ENCODE peak calls at places on chromosomes 11 and 22, in six cellular contexts. One of them, this sample, is unnamed.

GRCh38 chr11:45610627-45611026 is 54.8 kb downstream of the CHST1 start:
- DNase-seq in K562: no peak
- DNase-seq in HepG2: no peak
- DNase-seq in GM12878: no peak
- DNase-seq in GM12891: no peak
- DNase-seq in H1: peak
- DNase-seq in this sample: no peak

GRCh38 chr11:47987310-47987709 is 7.0 kb downstream of the PTPRJ start:
- DNase-seq in K562: no peak
- DNase-seq in HepG2: no peak
- DNase-seq in GM12878: no peak
- DNase-seq in GM12891: no peak
- DNase-seq in H1: no peak
- DNase-seq in this sample: no peak

GRCh38 chr11:3231550-3231850 is 717 bp downstream of the MRGPRE start:
- DNase-seq in K562: no peak
- DNase-seq in HepG2: no peak
- DNase-seq in GM12878: no peak
- DNase-seq in GM12891: no peak
- DNase-seq in H1: no peak
- DNase-seq in this sample: no peak

GRCh38 chr11:134034496-134035381 is 34.1 kb upstream of the JAM3 start:
- DNase-seq in K562: no peak
- DNase-seq in HepG2: no peak
- DNase-seq in GM12878: no peak
- DNase-seq in GM12891: no peak
- DNase-seq in H1: no peak
- DNase-seq in this sample: no peak

GRCh38 chr11:17604201-17604912 is 57.3 kb downstream of the OTOG start:
- DNase-seq in K562: no peak
- DNase-seq in HepG2: no peak
- DNase-seq in GM12878: no peak
- DNase-seq in GM12891: no peak
- DNase-seq in H1: no peak
- DNase-seq in this sample: no peak

GRCh38 chr11:128299132-128299726 is 288.1 kb downstream of the ETS1 start:
- DNase-seq in K562: no peak
- DNase-seq in HepG2: no peak
- DNase-seq in GM12878: peak
- DNase-seq in GM12891: no peak
- DNase-seq in H1: no peak
- DNase-seq in this sample: no peak

GRCh38 chr11:118911880-118912741 is 13.6 kb downstream of the BCL9L start:
- DNase-seq in K562: peak
- DNase-seq in HepG2: peak
- DNase-seq in GM12878: no peak
- DNase-seq in GM12891: no peak
- DNase-seq in H1: peak
- DNase-seq in this sample: no peak

GRCh38 chr11:62665630-62666258 is 632 bp downstream of the CSKMT start:
- DNase-seq in K562: peak
- DNase-seq in HepG2: no peak
- DNase-seq in GM12878: no peak
- DNase-seq in GM12891: no peak
- DNase-seq in H1: no peak
- DNase-seq in this sample: no peak

GRCh38 chr11:65424200-65425104 is 1.9 kb downstream of the NEAT1 start:
- DNase-seq in K562: no peak
- DNase-seq in HepG2: no peak
- DNase-seq in GM12878: no peak
- DNase-seq in GM12891: no peak
- DNase-seq in H1: no peak
- DNase-seq in this sample: no peak

GRCh38 chr11:279966-280761 is 2.0 kb downstream of the NLRP6 start:
- DNase-seq in K562: no peak
- DNase-seq in HepG2: no peak
- DNase-seq in GM12878: no peak
- DNase-seq in GM12891: peak
- DNase-seq in H1: peak
- DNase-seq in this sample: peak

GRCh38 chr11:279040-279965 is 1.1 kb downstream of the NLRP6 start:
- DNase-seq in K562: no peak
- DNase-seq in HepG2: no peak
- DNase-seq in GM12878: no peak
- DNase-seq in GM12891: peak
- DNase-seq in H1: no peak
- DNase-seq in this sample: peak

GRCh38 chr11:282171-282570 is 4.0 kb downstream of the NLRP6 start:
- DNase-seq in K562: no peak
- DNase-seq in HepG2: no peak
- DNase-seq in GM12878: no peak
- DNase-seq in GM12891: no peak
- DNase-seq in H1: peak
- DNase-seq in this sample: peak

GRCh38 chr11:281486-282161 is 3.4 kb downstream of the NLRP6 start:
- DNase-seq in K562: no peak
- DNase-seq in HepG2: no peak
- DNase-seq in GM12878: no peak
- DNase-seq in GM12891: no peak
- DNase-seq in H1: peak
- DNase-seq in this sample: peak

GRCh38 chr11:280762-281485 is 2.7 kb downstream of the NLRP6 start:
- DNase-seq in K562: no peak
- DNase-seq in HepG2: no peak
- DNase-seq in GM12878: no peak
- DNase-seq in GM12891: peak
- DNase-seq in H1: peak
- DNase-seq in this sample: peak
- TF ChIP-seq TAF1 in K562: no peak
- TF ChIP-seq TAF1 in HepG2: no peak
- TF ChIP-seq TAF1 in GM12878: no peak
- TF ChIP-seq TAF1 in GM12891: no peak
- TF ChIP-seq TAF1 in H1: no peak
- TF ChIP-seq TAF1 in this sample: no peak

GRCh38 chr22:31328545-31328960 is 17.6 kb downstream of the PATZ1 start:
- DNase-seq in K562: no peak
- DNase-seq in HepG2: no peak
- DNase-seq in GM12878: no peak
- DNase-seq in GM12891: no peak
- DNase-seq in H1: no peak
- DNase-seq in this sample: no peak

GRCh38 chr22:31326877-31327276 is 19.3 kb downstream of the PATZ1 start:
- DNase-seq in K562: no peak
- DNase-seq in HepG2: no peak
- DNase-seq in GM12878: no peak
- DNase-seq in GM12891: no peak
- DNase-seq in H1: no peak
- DNase-seq in this sample: no peak

GRCh38 chr22:31329453-31330215 is 16.5 kb downstream of the PATZ1 start:
- DNase-seq in K562: no peak
- DNase-seq in HepG2: no peak
- DNase-seq in GM12878: no peak
- DNase-seq in GM12891: no peak
- DNase-seq in H1: no peak
- DNase-seq in this sample: no peak

GRCh38 chr22:31329029-31329428 is 17.1 kb downstream of the PATZ1 start:
- DNase-seq in K562: no peak
- DNase-seq in HepG2: no peak
- DNase-seq in GM12878: no peak
- DNase-seq in GM12891: no peak
- DNase-seq in H1: no peak
- DNase-seq in this sample: no peak

DNA sequence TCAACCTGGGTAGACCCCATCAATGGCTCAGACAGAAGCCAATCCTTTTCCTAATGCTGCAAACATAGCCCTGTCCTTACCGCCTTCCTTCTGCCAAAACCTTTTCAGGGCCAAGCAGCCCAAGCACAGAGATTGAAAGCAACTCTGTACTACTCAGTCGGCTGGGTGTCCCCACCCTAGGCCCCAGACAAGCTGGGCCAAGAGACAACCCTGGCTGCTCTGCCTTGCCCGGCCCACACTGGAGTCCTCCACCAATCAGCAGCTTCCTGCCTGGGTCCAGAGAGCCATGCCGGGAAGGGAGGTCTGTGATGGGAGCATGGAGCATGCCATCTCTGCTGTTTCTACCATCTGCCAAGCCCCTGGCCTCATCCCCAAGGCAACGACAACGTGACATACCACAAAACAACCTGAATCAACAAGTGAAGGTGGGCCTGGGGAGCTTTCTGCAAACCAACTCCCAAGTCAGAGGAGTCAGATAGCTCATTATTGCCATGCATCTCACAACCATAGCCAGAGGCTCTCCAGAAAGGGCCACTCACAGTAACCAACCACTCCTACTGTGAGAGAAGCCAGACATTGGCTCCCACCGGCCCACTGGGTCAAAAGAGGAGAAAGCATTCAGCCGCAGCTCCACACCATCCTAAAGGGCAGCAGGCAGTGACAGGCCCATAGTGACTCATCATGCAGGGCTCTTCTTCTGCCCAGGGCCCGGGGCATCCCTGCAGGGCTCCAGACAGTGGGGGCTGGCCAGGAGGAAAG is 18.2 kb downstream of the PATZ1 start:
- DNase-seq in K562: no peak
- DNase-seq in HepG2: no peak
- DNase-seq in GM12878: no peak
- DNase-seq in GM12891: no peak
- DNase-seq in H1: no peak
- DNase-seq in this sample: no peak
- TF ChIP-seq POLR2AphosphoS5 in K562: no peak
- TF ChIP-seq POLR2AphosphoS5 in HepG2: no peak
- TF ChIP-seq POLR2AphosphoS5 in GM12878: no peak
- TF ChIP-seq POLR2AphosphoS5 in GM12891: no peak
- TF ChIP-seq POLR2AphosphoS5 in H1: no peak
- TF ChIP-seq POLR2AphosphoS5 in this sample: no peak

DNA sequence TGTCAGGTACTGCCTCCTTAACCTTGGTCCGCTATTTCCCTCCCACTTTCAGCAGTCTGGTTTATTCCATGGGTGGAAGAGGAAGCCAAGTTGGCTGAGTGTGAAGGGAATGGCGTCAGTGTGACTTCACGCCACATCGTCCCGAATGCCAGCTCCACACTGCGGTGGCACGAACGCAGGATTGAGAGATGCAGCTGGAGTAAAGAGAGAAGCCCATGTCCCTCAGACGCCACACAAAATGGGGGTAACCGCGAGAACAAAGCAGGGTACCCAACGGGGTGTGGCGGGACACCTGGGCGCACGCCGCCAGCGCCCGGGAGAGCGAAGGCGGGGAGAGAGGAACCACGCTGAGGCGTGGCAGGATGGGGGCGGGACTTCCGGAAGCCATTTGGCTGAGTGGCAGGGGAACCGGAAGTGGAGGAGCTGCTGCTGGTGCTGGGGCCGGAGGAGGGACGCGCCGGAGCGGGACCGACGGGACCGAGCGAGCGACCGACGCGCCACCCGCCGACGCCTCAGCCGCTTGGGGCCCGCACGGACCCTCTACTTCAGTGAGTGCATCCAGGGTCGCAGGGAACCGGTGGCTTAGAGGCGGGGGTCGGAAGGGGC is at the start of gene PAFAH1B2:
- DNase-seq in K562: peak
- DNase-seq in HepG2: peak
- DNase-seq in GM12878: peak
- DNase-seq in GM12891: peak
- DNase-seq in H1: peak
- DNase-seq in this sample: peak
- TF ChIP-seq POLR2A in K562: peak
- TF ChIP-seq POLR2A in HepG2: peak
- TF ChIP-seq POLR2A in GM12878: peak
- TF ChIP-seq POLR2A in GM12891: peak
- TF ChIP-seq POLR2A in H1: peak
- TF ChIP-seq POLR2A in this sample: peak

GRCh38 chr22:50399751-50400331 is 56.7 kb downstream of the PPP6R2 start:
- DNase-seq in K562: peak
- DNase-seq in HepG2: peak
- DNase-seq in GM12878: no peak
- DNase-seq in GM12891: no peak
- DNase-seq in H1: peak
- DNase-seq in this sample: no peak
- TF ChIP-seq TAF1 in K562: no peak
- TF ChIP-seq TAF1 in HepG2: no peak
- TF ChIP-seq TAF1 in GM12878: no peak
- TF ChIP-seq TAF1 in GM12891: no peak
- TF ChIP-seq TAF1 in H1: no peak
- TF ChIP-seq TAF1 in this sample: no peak

GRCh38 chr11:79129702-79130101 is 311.1 kb downstream of the TENM4 start:
- DNase-seq in K562: no peak
- DNase-seq in HepG2: no peak
- DNase-seq in GM12878: no peak
- DNase-seq in GM12891: no peak
- DNase-seq in H1: no peak
- DNase-seq in this sample: no peak
- TF ChIP-seq POLR2AphosphoS5 in K562: no peak
- TF ChIP-seq POLR2AphosphoS5 in HepG2: no peak
- TF ChIP-seq POLR2AphosphoS5 in GM12878: no peak
- TF ChIP-seq POLR2AphosphoS5 in GM12891: no peak
- TF ChIP-seq POLR2AphosphoS5 in H1: no peak
- TF ChIP-seq POLR2AphosphoS5 in this sample: no peak

DNA sequence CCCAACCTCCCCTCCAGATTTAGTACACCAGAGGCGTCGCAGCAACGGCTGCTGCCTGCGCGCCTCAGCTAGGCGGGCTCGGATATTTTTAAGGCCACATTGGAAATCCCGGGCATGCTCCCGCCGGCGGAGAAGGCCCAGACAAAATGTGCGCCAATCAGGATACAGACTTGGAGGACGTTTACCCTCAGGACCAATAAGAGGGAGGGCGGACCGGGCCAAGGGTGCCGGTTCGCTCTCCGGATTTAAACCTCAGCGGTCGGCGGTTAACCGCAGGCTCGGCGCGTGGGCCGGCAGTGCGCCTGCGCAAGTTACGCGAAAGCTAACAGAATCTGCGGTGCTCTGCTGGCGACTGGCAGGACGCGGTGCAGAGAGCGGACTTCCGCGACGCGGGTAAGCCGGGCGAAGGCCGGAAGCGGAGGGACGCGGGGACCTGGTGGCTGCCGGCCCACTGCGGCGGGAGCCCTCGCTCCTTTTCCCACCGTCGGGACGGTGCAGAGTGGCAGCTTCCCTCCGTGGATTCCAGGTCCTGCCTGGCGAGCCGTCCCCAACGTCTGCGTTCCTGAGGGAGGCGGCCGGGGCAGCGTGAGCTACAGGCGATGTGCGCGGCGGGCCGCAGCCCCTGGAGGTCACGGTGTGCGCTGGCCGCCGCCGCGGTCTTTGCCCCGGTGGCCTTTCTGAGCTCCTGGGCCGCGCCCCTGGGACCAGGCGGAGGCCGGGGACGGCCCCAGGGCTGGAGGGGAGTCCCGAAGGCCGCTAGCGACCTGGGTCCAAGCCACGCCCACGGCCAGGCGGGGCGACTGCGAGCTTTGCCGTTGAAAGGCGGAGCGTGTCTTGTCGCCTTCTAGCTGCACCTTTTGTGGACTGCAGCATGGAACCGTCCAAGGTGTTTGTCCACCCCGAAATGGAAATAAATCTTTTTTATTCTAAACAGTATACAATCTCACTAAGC is at the start of gene HYLS1:
- DNase-seq in K562: peak
- DNase-seq in HepG2: peak
- DNase-seq in GM12878: peak
- DNase-seq in GM12891: peak
- DNase-seq in H1: peak
- DNase-seq in this sample: peak
- TF ChIP-seq POLR2A in K562: peak
- TF ChIP-seq POLR2A in HepG2: peak
- TF ChIP-seq POLR2A in GM12878: peak
- TF ChIP-seq POLR2A in GM12891: peak
- TF ChIP-seq POLR2A in H1: peak
- TF ChIP-seq POLR2A in this sample: peak